ENCODE peak calls at places on chromosomes 12 and 14, in seven cellular contexts. V is endothelial cell of umbilical vein, Q is stomach, G is SK-N-SH, K is pancreas, O is mesenchymal stem cell, I is neural progenitor cell. T is an unnamed sample. For H3K4me1, H3K36me3 and H3K9me3, the result is how much of the 10 kb centered on the place peaks cover.

GRCh38 chr14:51962678-51963077 is 26.7 kb upstream of the RTRAF start:
- DNase-seq in V (peak), Q (no peak), G (no peak), K (no peak), O (peak), I (no peak), T (no peak)

GRCh38 chr14:100155049-100155621 is 4.3 kb downstream of the DEGS2 start:
- DNase-seq in V (peak), Q (no peak), G (peak), K (no peak), O (no peak), I (peak), T (peak)

GRCh38 chr12:3747543-3747942 is 5.4 kb downstream of the CRACR2A start:
- DNase-seq in V (no peak), Q (peak), G (no peak), K (no peak), O (no peak), I (no peak), T (no peak)

GRCh38 chr12:65895759-65896656 is 71.7 kb downstream of the HMGA2 start:
- DNase-seq in V (no peak), Q (no peak), G (no peak), K (no peak), O (peak), I (peak), T (no peak)

GRCh38 chr12:54824402-54824801 is 29.9 kb upstream of the MUCL1 start:
- DNase-seq in V (no peak), Q (no peak), G (no peak), K (no peak), O (no peak), I (no peak), T (no peak)

GRCh38 chr12:103441437-103442186 is 54.2 kb downstream of the C12orf42 start:
- DNase-seq in V (no peak), Q (no peak), G (no peak), K (no peak), O (no peak), I (no peak), T (no peak)

GRCh38 chr14:96095581-96096476 is 56.7 kb downstream of the C14orf132 start:
- DNase-seq in V (no peak), Q (peak), G (peak), K (no peak), O (peak), I (peak), T (no peak)

GRCh38 chr12:123763093-123763492 is 992 bp downstream of the DNAH10 start:
- DNase-seq in V (no peak), Q (no peak), G (no peak), K (no peak), O (no peak), I (peak), T (peak)

GRCh38 chr12:123602651-123603195 is 824 bp downstream of the DDX55 start:
- DNase-seq in V (no peak), Q (peak), G (no peak), K (no peak), O (peak), I (peak), T (no peak)

GRCh38 chr12:110281549-110282342 is 699 bp downstream of the ATP2A2 start:
- DNase-seq in V (peak), Q (peak), G (peak), K (peak), O (peak), I (no peak), T (peak)

GRCh38 chr14:38716871-38717270 is 386.2 kb downstream of the SEC23A start:
- DNase-seq in V (no peak), Q (no peak), G (peak), K (no peak), O (no peak), I (no peak), T (peak)

GRCh38 chr14:31682768-31683167 is 121.6 kb downstream of the NUBPL start:
- DNase-seq in V (no peak), Q (no peak), G (no peak), K (no peak), O (no peak), I (no peak), T (no peak)

GRCh38 chr12:104243551-104243950 is 28.0 kb downstream of the TXNRD1 start:
- DNase-seq in V (no peak), Q (no peak), G (no peak), K (no peak), O (no peak), I (no peak), T (no peak)

GRCh38 chr14:67727361-67727760 is 25.7 kb downstream of the RDH12 start:
- DNase-seq in V (no peak), Q (no peak), G (no peak), K (no peak), O (no peak), I (no peak), T (peak)

GRCh38 chr12:58395470-58395869 is 454.1 kb downstream of the ATP23 start:
- DNase-seq in V (no peak), Q (no peak), G (no peak), K (no peak), O (no peak), I (no peak), T (no peak)

GRCh38 chr14:23320584-23321571 is at the start of gene PABPN1:
- DNase-seq in V (peak), Q (peak), G (peak), K (peak), O (peak), I (peak), T (peak)

GRCh38 chr12:94074970-94075695 is 73.2 kb upstream of the PLXNC1 start:
- DNase-seq in V (peak), Q (peak), G (peak), K (no peak), O (peak), I (peak), T (peak)

GRCh38 chr12:97560766-97561165 is 98.2 kb downstream of the RMST start:
- DNase-seq in V (no peak), Q (no peak), G (no peak), K (no peak), O (no peak), I (peak), T (no peak)

GRCh38 chr12:46983393-46983793 is 96.0 kb upstream of the PCED1B start:
- DNase-seq in V (no peak), Q (no peak), G (no peak), K (no peak), O (no peak), I (no peak), T (no peak)

GRCh38 chr14:94682061-94682516 is 69.9 kb downstream of the SERPINA3 start:
- DNase-seq in V (no peak), Q (no peak), G (no peak), K (no peak), O (no peak), I (peak), T (no peak)

GRCh38 chr14:39230416-39230815 is 3.3 kb upstream of the MIA2 start:
- DNase-seq in V (no peak), Q (no peak), G (no peak), K (no peak), O (peak), I (no peak), T (no peak)

GRCh38 chr12:12267801-12268200 is 957 bp upstream of the LRP6 start:
- DNase-seq in V (no peak), Q (no peak), G (peak), K (no peak), O (no peak), I (peak), T (no peak)

GRCh38 chr12:25135531-25136154 is 59.3 kb downstream of the DNAI7 start:
- DNase-seq in V (no peak), Q (no peak), G (no peak), K (no peak), O (peak), I (peak), T (peak)

GRCh38 chr12:132651444-132652100 is 33.0 kb downstream of the P2RX2 start:
- DNase-seq in V (no peak), Q (no peak), G (no peak), K (no peak), O (no peak), I (no peak), T (no peak)

GRCh38 chr12:33825986-33826602 is 196.2 kb upstream of the ALG10 start:
- DNase-seq in V (no peak), Q (no peak), G (no peak), K (no peak), O (no peak), I (no peak), T (no peak)

GRCh38 chr12:90211017-90211416 is 502.4 kb upstream of the ATP2B1 start:
- DNase-seq in V (peak), Q (no peak), G (no peak), K (no peak), O (peak), I (no peak), T (no peak)

GRCh38 chr14:34111933-34112332 is 161.1 kb upstream of the EGLN3 start:
- DNase-seq in V (no peak), Q (no peak), G (no peak), K (no peak), O (no peak), I (peak), T (no peak)

GRCh38 chr12:15546102-15546701 is 223.9 kb downstream of the PTPRO start:
- DNase-seq in V (no peak), Q (no peak), G (no peak), K (no peak), O (no peak), I (no peak), T (no peak)

GRCh38 chr12:56634837-56635538 is 4.9 kb upstream of the BAZ2A start:
- DNase-seq in V (peak), Q (peak), G (peak), K (peak), O (peak), I (peak), T (peak)
- H3K4me1 ChIP-seq in V (under half), Q (under half), G (half or more), K (under half), O (under half), I (under half), T (under half)

GRCh38 chr12:121908702-121909101 is 9.7 kb upstream of the CFAP251 start:
- DNase-seq in V (no peak), Q (no peak), G (no peak), K (no peak), O (no peak), I (no peak), T (no peak)
- H3K36me3 ChIP-seq in V (under half), Q (half or more), G (half or more), K (under half), O (half or more), I (under half), T (under half)

GRCh38 chr14:104202259-104203070 is 64.1 kb downstream of the KIF26A start:
- DNase-seq in V (no peak), Q (peak), G (peak), K (peak), O (no peak), I (no peak), T (peak)
- H3K9me3 ChIP-seq in V (under half), Q (under half), G (under half), K (under half), O (under half), I (under half), T (under half)

GRCh38 chr14:77002335-77002734 is 26.2 kb downstream of the IRF2BPL start:
- DNase-seq in V (no peak), Q (no peak), G (no peak), K (no peak), O (no peak), I (no peak), T (no peak)
- H3K4me1 ChIP-seq in V (under half), Q (half or more), G (under half), K (under half), O (under half), I (under half), T (under half)

DNA sequence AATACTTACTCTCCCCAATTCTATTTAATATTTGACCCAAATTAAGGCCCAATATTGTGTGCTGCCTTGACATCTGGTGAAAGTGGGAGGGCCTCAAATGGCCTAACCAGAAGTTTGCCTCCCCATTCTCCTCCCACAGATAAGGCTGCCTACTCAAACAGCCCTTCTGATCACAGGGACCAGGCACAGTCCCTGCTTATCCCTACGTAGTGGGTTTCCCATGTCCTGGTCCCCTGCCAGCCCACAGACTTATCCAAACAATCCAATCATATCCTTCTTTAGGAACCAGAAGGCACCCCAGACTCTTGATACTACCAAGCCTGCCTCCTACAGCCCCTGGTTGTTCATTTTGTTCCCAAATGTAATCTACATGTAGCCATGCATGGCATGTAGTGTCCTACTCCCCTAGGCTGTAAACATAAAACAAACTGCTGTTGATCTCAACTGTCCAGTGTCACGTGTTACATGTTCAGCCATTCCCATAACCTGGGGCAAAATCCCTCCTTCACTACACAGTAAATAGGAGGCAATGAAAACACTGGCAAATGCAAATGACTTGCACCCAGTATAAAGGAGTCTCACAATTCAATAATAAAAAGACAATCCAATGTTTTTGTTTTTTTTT is 49.3 kb downstream of the EEA1 start:
- DNase-seq in V (no peak), Q (peak), G (no peak), K (no peak), O (no peak), I (no peak), T (no peak)
- H3K36me3 ChIP-seq in V (under half), Q (under half), G (under half), K (under half), O (under half), I (under half), T (under half)

GRCh38 chr12:11150832-11151231 is 16.4 kb upstream of the TAS2R30 start:
- DNase-seq in V (no peak), Q (no peak), G (no peak), K (no peak), O (no peak), I (no peak), T (no peak)

GRCh38 chr12:11154400-11154925 is 16.5 kb upstream of the SMIM10L1 start:
- DNase-seq in V (no peak), Q (no peak), G (no peak), K (no peak), O (no peak), I (no peak), T (no peak)

GRCh38 chr12:11147420-11147819 is 13.0 kb upstream of the TAS2R30 start:
- DNase-seq in V (no peak), Q (no peak), G (no peak), K (no peak), O (no peak), I (no peak), T (no peak)

GRCh38 chr12:11152725-11153124 is 18.3 kb upstream of the SMIM10L1 start:
- DNase-seq in V (no peak), Q (no peak), G (no peak), K (no peak), O (no peak), I (no peak), T (no peak)
- H3K9me3 ChIP-seq in V (under half), Q (under half), G (under half), K (under half), O (under half), I (under half), T (under half)

DNA sequence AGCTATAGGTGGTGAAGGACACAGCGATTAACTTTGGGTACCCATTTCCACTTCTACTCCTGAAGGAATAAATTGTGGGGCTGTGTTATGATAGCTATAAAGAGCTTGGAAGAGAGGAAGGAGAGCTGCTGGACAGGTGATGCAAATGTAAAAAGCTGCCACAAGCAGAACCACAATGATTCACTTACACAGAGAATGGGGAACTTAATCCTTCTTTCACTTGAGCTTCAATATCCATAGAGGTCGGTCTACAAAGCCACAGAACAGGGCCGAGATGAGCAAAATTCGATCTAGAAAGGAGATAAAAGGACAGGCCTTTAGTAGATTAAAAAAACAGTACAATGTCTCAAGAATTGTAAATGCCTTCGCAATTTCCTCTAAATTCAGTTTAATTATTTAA is 831.1 kb downstream of the LRFN5 start:
- DNase-seq in V (no peak), Q (no peak), G (no peak), K (no peak), O (no peak), I (no peak), T (no peak)
- H3K4me1 ChIP-seq in V (under half), Q (under half), G (under half), K (under half), O (under half), I (under half), T (under half)

T was measured in thyroid gland.